ENCODE peak calls at places on chromosomes 7 and 10, in eight cellular contexts. T, B, U, X, Q, C, K and R are unnamed samples.

GRCh38 chr7:96973986-96974385 is 31.4 kb upstream of the DLX6 start:
- DNase-seq in T (no peak), B (no peak), U (no peak), X (no peak), Q (no peak), C (no peak), K (no peak), R (no peak)

GRCh38 chr7:137718360-137718759 is 128.4 kb downstream of the DGKI start:
- DNase-seq in T (no peak), B (no peak), U (no peak), X (no peak), Q (no peak), C (no peak), K (no peak), R (no peak)

GRCh38 chr10:77230194-77230593 is 407.4 kb downstream of the KCNMA1 start:
- DNase-seq in T (no peak), B (no peak), U (peak; percentile 93), X (no peak), Q (no peak), C (no peak), K (no peak), R (no peak)

GRCh38 chr10:21159669-21160068 is 262.6 kb upstream of the NEBL start:
- DNase-seq in T (no peak), B (no peak), U (peak; percentile 44), X (no peak), Q (no peak), C (no peak), K (no peak), R (no peak)

GRCh38 chr7:83947260-83947659 is 247.3 kb downstream of the SEMA3A start:
- DNase-seq in T (peak; percentile 19), B (peak; percentile 24), U (peak; percentile 48), X (peak; percentile 10), Q (peak; percentile 78), C (peak; percentile 38), K (no peak), R (peak; percentile 57)

GRCh38 chr7:29607889-29608288 is 44.3 kb downstream of the PRR15 start:
- DNase-seq in T (no peak), B (no peak), U (peak; percentile 90), X (peak; percentile 52), Q (peak; percentile 28), C (no peak), K (no peak), R (no peak)

GRCh38 chr10:77643795-77644468 is 6.3 kb upstream of the KCNMA1 start:
- DNase-seq in T (peak; percentile 49), B (peak; percentile 41), U (peak; percentile 98), X (peak; percentile 73), Q (peak; percentile 90), C (peak; percentile 54), K (peak; percentile 72), R (peak; percentile 78)

GRCh38 chr10:100867564-100867963 is 45.2 kb upstream of the SLF2 start:
- DNase-seq in T (no peak), B (no peak), U (no peak), X (no peak), Q (no peak), C (no peak), K (no peak), R (no peak)

GRCh38 chr7:2106920-2107319 is 125.8 kb downstream of the MAD1L1 start:
- DNase-seq in T (no peak), B (no peak), U (peak; percentile 52), X (peak; percentile 35), Q (no peak), C (peak; percentile 75), K (no peak), R (peak; percentile 44)

GRCh38 chr7:128236924-128237586 is 4.0 kb upstream of the LEP start:
- DNase-seq in T (no peak), B (peak; percentile 59), U (peak; percentile 92), X (no peak), Q (peak; percentile 6), C (no peak), K (peak; percentile 94), R (no peak)
- TF ChIP-seq EZH2phosphoT487 in T (no peak), B (no peak), U (no peak), X (no peak), Q (no peak), C (no peak), K (no peak), R (no peak)

GRCh38 chr7:11538751-11539299 is 293.2 kb downstream of the THSD7A start:
- DNase-seq in T (no peak), B (no peak), U (no peak), X (no peak), Q (no peak), C (peak; percentile 52), K (no peak), R (no peak)
- TF ChIP-seq CTCF in T (no peak), B (no peak), U (no peak), X (no peak), Q (no peak), C (no peak), K (no peak), R (no peak)

DNA sequence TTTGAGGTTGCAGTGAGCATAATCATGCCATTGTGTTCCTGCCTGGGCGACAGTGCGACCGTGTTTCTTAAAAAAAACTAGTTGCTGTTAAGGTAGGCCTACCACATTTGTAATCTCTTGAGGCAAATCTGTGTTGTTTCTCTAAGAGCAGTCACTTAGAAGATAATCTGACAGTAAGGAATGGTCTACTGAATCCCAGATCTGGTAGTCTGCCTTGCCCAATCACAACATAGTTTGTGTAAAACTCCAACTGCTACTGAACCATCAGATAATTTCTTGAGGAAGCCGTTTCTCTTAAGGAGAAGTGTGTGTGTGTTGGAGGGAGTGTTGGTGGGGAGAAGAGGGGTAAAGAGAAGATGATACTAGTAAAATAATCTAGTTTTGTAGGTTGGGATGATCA is 5.0 kb downstream of the NRF1 start:
- DNase-seq in T (no peak), B (no peak), U (no peak), X (no peak), Q (no peak), C (no peak), K (no peak), R (no peak)
- H2AFZ ChIP-seq in T (no peak overlapping the region), B (no peak overlapping the region), U (no peak overlapping the region), X (no peak overlapping the region), Q (no peak overlapping the region), C (no peak overlapping the region), K (no peak overlapping the region), R (no peak overlapping the region)

GRCh38 chr7:106595922-106596321 is 65.0 kb downstream of the CCDC71L start:
- DNase-seq in T (no peak), B (no peak), U (no peak), X (no peak), Q (no peak), C (no peak), K (no peak), R (no peak)

GRCh38 chr7:106598663-106599342 is 62.2 kb downstream of the CCDC71L start:
- DNase-seq in T (peak; percentile 79), B (peak; percentile 69), U (peak; percentile 80), X (peak; percentile 82), Q (peak; percentile 85), C (peak; percentile 17), K (peak; percentile 91), R (peak; percentile 76)

GRCh38 chr7:106599343-106599698 is 61.6 kb downstream of the CCDC71L start:
- DNase-seq in T (no peak), B (no peak), U (peak; percentile 75), X (peak; percentile 11), Q (no peak), C (no peak), K (no peak), R (no peak)

GRCh38 chr7:106597014-106597413 is 63.9 kb downstream of the CCDC71L start:
- DNase-seq in T (no peak), B (no peak), U (no peak), X (no peak), Q (no peak), C (no peak), K (no peak), R (no peak)

DNA sequence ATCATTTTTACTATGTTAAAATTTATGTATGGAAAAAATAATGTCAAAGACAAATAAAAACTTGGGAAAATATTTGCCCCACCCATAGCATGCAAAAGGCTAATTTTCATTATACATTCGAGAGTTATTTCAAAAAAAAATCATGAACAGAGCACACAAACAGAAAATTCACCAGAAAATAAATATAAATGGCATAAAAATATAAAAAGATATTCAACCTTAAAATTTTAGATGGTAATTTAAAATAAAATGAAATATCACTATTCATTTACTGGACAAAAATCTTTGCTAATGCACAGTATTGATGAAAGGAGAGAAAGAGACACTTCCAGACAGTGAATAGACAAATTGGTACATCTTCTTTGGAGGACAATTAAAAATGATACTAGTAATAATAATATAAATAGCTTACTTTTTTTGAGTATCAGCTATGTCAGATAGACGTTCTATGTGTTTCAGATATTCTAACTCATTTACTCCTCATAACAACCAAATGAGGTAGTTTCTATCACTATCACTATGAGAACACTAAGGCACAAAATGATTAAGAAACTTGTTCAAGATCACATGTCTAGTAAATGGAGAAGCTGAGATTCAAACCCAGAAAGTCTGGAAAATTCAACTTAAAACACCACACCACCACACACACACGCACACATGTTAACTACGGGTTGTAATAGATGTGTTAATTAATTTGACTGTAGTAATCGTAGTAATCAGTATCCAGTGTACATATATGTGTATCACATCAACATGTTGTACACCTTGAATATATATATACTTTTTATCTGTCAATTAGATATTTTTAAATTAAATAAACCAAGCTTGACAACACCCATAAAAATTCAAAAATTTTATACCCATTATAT is 63.0 kb downstream of the CCDC71L start:
- DNase-seq in T (no peak), B (no peak), U (no peak), X (no peak), Q (no peak), C (no peak), K (no peak), R (no peak)
- TF ChIP-seq EZH2phosphoT487 in T (no peak), B (no peak), U (no peak), X (no peak), Q (no peak), C (no peak), K (no peak), R (no peak)

GRCh38 chr7:14924398-14924797 is 21.8 kb upstream of the DGKB start:
- DNase-seq in T (no peak), B (no peak), U (peak; percentile 62), X (no peak), Q (no peak), C (no peak), K (no peak), R (no peak)
- TF ChIP-seq CTCF in T (no peak), B (no peak), U (peak; percentile 61), X (no peak), Q (no peak), C (peak; percentile 50), K (no peak), R (no peak)

GRCh38 chr10:133356549-133356948 is 1.3 kb downstream of the FUOM start:
- DNase-seq in T (no peak), B (no peak), U (no peak), X (no peak), Q (no peak), C (no peak), K (no peak), R (no peak)
- H2AFZ ChIP-seq in T (no peak overlapping the region), B (no peak overlapping the region), U (no peak overlapping the region), X (no peak overlapping the region), Q (no peak overlapping the region), C (no peak overlapping the region), K (no peak overlapping the region), R (no peak overlapping the region)